ENCODE peak calls at places on chromosomes 12 and 14, in five cellular contexts. One of them, this sample, is unnamed.
A peak's percentile ranks its signal among the peaks of the same experiment; 100 is the strongest.

GRCh38 chr12:116266220-116266619 is 11.3 kb downstream of the MED13L start:
- DNase-seq in PC-3: no peak
- DNase-seq in Karpas-422: no peak
- DNase-seq in GM23248: peak; percentile 56
- DNase-seq in GM23338: peak; percentile 64
- DNase-seq in this sample: no peak

GRCh38 chr14:22838631-22839041 is 2.3 kb downstream of the MMP14 start:
- DNase-seq in PC-3: no peak
- DNase-seq in Karpas-422: no peak
- DNase-seq in GM23248: peak; percentile 79
- DNase-seq in GM23338: no peak
- DNase-seq in this sample: no peak

GRCh38 chr14:76698631-76699030 is 62.6 kb upstream of the VASH1 start:
- DNase-seq in PC-3: no peak
- DNase-seq in Karpas-422: no peak
- DNase-seq in GM23248: no peak
- DNase-seq in GM23338: no peak
- DNase-seq in this sample: no peak

GRCh38 chr12:113914176-113914575 is 51.9 kb downstream of the RBM19 start:
- DNase-seq in PC-3: no peak
- DNase-seq in Karpas-422: no peak
- DNase-seq in GM23248: no peak
- DNase-seq in GM23338: no peak
- DNase-seq in this sample: no peak

GRCh38 chr14:28676481-28676880 is 90.1 kb upstream of the FOXG1 start:
- DNase-seq in PC-3: peak; percentile 98
- DNase-seq in Karpas-422: no peak
- DNase-seq in GM23248: peak; percentile 5
- DNase-seq in GM23338: no peak
- DNase-seq in this sample: no peak

GRCh38 chr14:103889313-103890051 is 38.8 kb upstream of the TDRD9 start:
- DNase-seq in PC-3: peak; percentile 7
- DNase-seq in Karpas-422: no peak
- DNase-seq in GM23248: no peak
- DNase-seq in GM23338: no peak
- DNase-seq in this sample: no peak

GRCh38 chr14:94501588-94502516 is 7.4 kb downstream of the SERPINA12 start:
- DNase-seq in PC-3: no peak
- DNase-seq in Karpas-422: no peak
- DNase-seq in GM23248: no peak
- DNase-seq in GM23338: no peak
- DNase-seq in this sample: no peak

GRCh38 chr14:64549805-64550538 is at the start of gene PPP1R36:
- DNase-seq in PC-3: no peak
- DNase-seq in Karpas-422: no peak
- DNase-seq in GM23248: peak; percentile 71
- DNase-seq in GM23338: peak; percentile 84
- DNase-seq in this sample: no peak

GRCh38 chr12:107525063-107525718 is 160.4 kb upstream of the PWP1 start:
- DNase-seq in PC-3: no peak
- DNase-seq in Karpas-422: no peak
- DNase-seq in GM23248: no peak
- DNase-seq in GM23338: no peak
- DNase-seq in this sample: no peak

GRCh38 chr12:65229441-65229840 is 49.0 kb upstream of the MSRB3 start:
- DNase-seq in PC-3: peak; percentile 87
- DNase-seq in Karpas-422: no peak
- DNase-seq in GM23248: peak; percentile 50
- DNase-seq in GM23338: no peak
- DNase-seq in this sample: no peak

DNA sequence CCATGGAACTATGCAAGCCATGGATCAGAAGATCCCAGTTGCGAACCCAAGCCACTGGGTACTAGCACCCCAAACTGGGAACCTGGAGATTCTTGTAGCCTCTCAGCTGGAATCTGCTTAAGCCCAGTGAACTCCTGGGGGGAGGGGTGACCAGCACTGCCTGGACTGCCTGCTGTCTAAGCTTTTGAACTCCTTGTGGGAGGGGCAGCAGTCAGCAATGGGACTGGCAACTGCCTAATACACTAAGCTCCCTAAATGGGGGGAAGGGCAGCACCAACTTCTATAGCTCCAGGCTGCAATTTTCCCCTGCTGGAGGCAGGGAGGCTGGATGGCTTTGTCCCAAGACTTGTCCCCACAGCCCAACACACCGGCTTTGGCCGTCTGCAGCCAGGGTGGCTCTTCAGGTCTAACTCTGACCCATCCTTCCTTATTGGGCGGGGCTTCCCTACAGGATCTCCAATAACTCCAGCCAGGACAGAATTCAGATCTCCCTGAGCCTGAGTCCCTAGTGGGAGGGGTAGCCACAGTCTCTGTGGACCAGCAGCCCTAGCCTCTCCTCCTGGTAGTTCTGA is 485.1 kb downstream of the SOX5 start:
- DNase-seq in PC-3: no peak
- DNase-seq in Karpas-422: no peak
- DNase-seq in GM23248: no peak
- DNase-seq in GM23338: no peak
- DNase-seq in this sample: no peak
- H3K9me2 ChIP-seq in PC-3: no peaks in the 10 kb centered on the region
- H3K9me2 ChIP-seq in Karpas-422: no peaks in the 10 kb centered on the region
- H3K9me2 ChIP-seq in GM23248: no peaks in the 10 kb centered on the region
- H3K9me2 ChIP-seq in GM23338: peaks cover 14% of the 10 kb centered on the region
- H3K9me2 ChIP-seq in this sample: no peaks in the 10 kb centered on the region

GRCh38 chr12:57273516-57273915 is 22.5 kb upstream of the STAC3 start:
- DNase-seq in PC-3: no peak
- DNase-seq in Karpas-422: no peak
- DNase-seq in GM23248: no peak
- DNase-seq in GM23338: no peak
- DNase-seq in this sample: no peak

GRCh38 chr12:57272337-57273151 is 21.6 kb upstream of the STAC3 start:
- DNase-seq in PC-3: no peak
- DNase-seq in Karpas-422: no peak
- DNase-seq in GM23248: peak; percentile 60
- DNase-seq in GM23338: no peak
- DNase-seq in this sample: no peak

GRCh38 chr12:57268264-57268663 is 17.3 kb upstream of the STAC3 start:
- DNase-seq in PC-3: peak; percentile 15
- DNase-seq in Karpas-422: no peak
- DNase-seq in GM23248: peak; percentile 61
- DNase-seq in GM23338: no peak
- DNase-seq in this sample: no peak

GRCh38 chr12:57266681-57267080 is 15.7 kb upstream of the STAC3 start:
- DNase-seq in PC-3: no peak
- DNase-seq in Karpas-422: no peak
- DNase-seq in GM23248: no peak
- DNase-seq in GM23338: no peak
- DNase-seq in this sample: no peak

GRCh38 chr12:57270966-57271470 is 20.0 kb upstream of the STAC3 start:
- DNase-seq in PC-3: no peak
- DNase-seq in Karpas-422: no peak
- DNase-seq in GM23248: no peak
- DNase-seq in GM23338: peak; percentile 73
- DNase-seq in this sample: no peak
- H3K9me2 ChIP-seq in PC-3: no peaks in the 10 kb centered on the region
- H3K9me2 ChIP-seq in Karpas-422: no peaks in the 10 kb centered on the region
- H3K9me2 ChIP-seq in GM23248: no peaks in the 10 kb centered on the region
- H3K9me2 ChIP-seq in GM23338: no peaks in the 10 kb centered on the region
- H3K9me2 ChIP-seq in this sample: no peaks in the 10 kb centered on the region

GRCh38 chr12:89700191-89700810 is 8.3 kb downstream of the ATP2B1 start:
- DNase-seq in PC-3: peak; percentile 73
- DNase-seq in Karpas-422: no peak
- DNase-seq in GM23248: no peak
- DNase-seq in GM23338: no peak
- DNase-seq in this sample: no peak
- H3K9me2 ChIP-seq in PC-3: no peaks in the 10 kb centered on the region
- H3K9me2 ChIP-seq in Karpas-422: no peaks in the 10 kb centered on the region
- H3K9me2 ChIP-seq in GM23248: no peaks in the 10 kb centered on the region
- H3K9me2 ChIP-seq in GM23338: no peaks in the 10 kb centered on the region
- H3K9me2 ChIP-seq in this sample: no peaks in the 10 kb centered on the region

DNA sequence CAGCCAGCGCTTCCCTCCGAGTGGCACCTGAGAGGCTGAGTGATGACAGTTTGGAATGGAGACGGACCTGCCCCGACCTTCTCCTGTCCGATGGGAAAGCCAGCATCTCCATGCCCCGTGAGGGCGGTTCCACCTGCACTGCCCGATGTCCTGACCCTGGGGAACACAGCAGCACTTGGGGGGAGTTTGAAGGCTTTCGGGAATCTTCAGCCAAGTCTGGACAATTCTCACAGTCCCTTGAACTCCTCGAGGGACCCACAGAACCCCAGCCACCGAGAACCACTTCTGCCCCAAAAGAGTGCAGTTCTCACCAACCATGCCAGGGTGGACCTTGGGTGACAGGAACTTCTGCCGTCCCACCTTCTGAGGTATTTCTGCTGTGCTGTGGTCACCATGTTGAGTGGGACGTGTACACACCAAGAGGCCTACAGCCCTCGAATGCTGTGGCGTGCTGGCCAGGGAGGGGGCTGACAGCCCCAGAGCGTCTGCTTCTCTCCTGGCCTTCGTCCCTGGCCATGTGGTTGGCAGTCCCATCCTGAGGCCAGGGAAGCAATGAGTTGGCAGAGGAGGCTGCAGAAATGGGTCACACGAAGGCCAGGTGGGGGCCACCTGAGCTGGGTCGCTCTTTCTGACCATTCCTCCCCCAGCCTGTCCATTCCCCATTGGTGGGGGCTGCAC is 1.0 kb downstream of the CLBA1 start:
- DNase-seq in PC-3: no peak
- DNase-seq in Karpas-422: no peak
- DNase-seq in GM23248: no peak
- DNase-seq in GM23338: no peak
- DNase-seq in this sample: no peak
- H3K9me2 ChIP-seq in PC-3: no peaks in the 10 kb centered on the region
- H3K9me2 ChIP-seq in Karpas-422: no peaks in the 10 kb centered on the region
- H3K9me2 ChIP-seq in GM23248: no peaks in the 10 kb centered on the region
- H3K9me2 ChIP-seq in GM23338: no peaks in the 10 kb centered on the region
- H3K9me2 ChIP-seq in this sample: no peaks in the 10 kb centered on the region

DNA sequence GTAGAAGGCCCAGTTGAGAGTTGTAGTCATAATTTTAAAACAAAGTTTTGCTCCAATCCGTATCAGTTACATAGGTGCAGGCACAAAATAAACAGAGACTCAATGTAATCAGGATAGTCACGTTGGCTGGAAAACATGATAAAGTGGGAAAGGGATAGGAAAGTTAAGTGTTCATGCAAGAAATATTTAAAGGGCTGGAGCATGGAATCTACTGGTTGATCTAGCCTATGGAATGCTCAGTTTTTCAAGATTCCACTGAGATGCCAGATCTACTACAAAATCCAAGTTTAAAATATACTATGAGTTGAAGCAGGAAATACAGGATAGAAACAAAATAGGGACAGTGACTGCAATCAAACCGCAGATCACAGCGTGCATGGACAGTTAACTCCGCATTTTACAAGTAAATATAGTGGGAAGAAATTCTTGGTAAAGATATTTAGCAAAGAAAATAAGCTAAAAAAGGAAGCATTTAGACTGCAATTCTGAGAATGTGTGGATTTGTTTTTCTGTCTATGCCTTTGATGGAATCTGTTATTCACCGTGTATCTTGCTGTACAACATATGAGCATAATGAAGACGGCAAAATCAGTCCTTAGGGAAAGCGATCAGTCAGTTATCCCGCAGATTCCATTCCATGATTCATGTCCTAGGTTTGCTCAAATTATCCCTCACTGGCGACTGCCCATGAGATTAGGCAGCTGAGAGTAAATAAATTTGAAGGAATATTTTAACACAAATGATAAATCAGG is 1044.3 kb downstream of the FLRT2 start:
- DNase-seq in PC-3: peak; percentile 40
- DNase-seq in Karpas-422: no peak
- DNase-seq in GM23248: no peak
- DNase-seq in GM23338: no peak
- DNase-seq in this sample: no peak
- H3K9me2 ChIP-seq in PC-3: no peaks in the 10 kb centered on the region
- H3K9me2 ChIP-seq in Karpas-422: no peaks in the 10 kb centered on the region
- H3K9me2 ChIP-seq in GM23248: no peaks in the 10 kb centered on the region
- H3K9me2 ChIP-seq in GM23338: no peaks in the 10 kb centered on the region
- H3K9me2 ChIP-seq in this sample: no peaks in the 10 kb centered on the region

This sample was measured in HCT116.